ENCODE peak calls at places on chromosome 1, in six cellular contexts. One of them, this sample, is unnamed.

GRCh38 chr1:1841575-1841991 is 49.3 kb downstream of the GNB1 start:
- DNase-seq in K562: no peak
- DNase-seq in H1: no peak
- DNase-seq in HepG2: no peak
- DNase-seq in GM12891: no peak
- DNase-seq in GM12878: no peak
- DNase-seq in this sample: no peak

GRCh38 chr1:112318698-112319370 is 77.2 kb upstream of the CTTNBP2NL start:
- DNase-seq in K562: no peak
- DNase-seq in H1: no peak
- DNase-seq in HepG2: no peak
- DNase-seq in GM12891: no peak
- DNase-seq in GM12878: no peak
- DNase-seq in this sample: no peak

GRCh38 chr1:156936721-156937220 is 16.3 kb downstream of the LRRC71 start:
- DNase-seq in K562: no peak
- DNase-seq in H1: no peak
- DNase-seq in HepG2: no peak
- DNase-seq in GM12891: no peak
- DNase-seq in GM12878: no peak
- DNase-seq in this sample: no peak

GRCh38 chr1:20533635-20534034 is 18.7 kb upstream of the FAM43B start:
- DNase-seq in K562: no peak
- DNase-seq in H1: no peak
- DNase-seq in HepG2: no peak
- DNase-seq in GM12891: no peak
- DNase-seq in GM12878: no peak
- DNase-seq in this sample: no peak

GRCh38 chr1:202765726-202766125 is 42.5 kb downstream of the KDM5B start:
- DNase-seq in K562: no peak
- DNase-seq in H1: no peak
- DNase-seq in HepG2: no peak
- DNase-seq in GM12891: no peak
- DNase-seq in GM12878: no peak
- DNase-seq in this sample: no peak

GRCh38 chr1:202214089-202214843 is 20.7 kb downstream of the LGR6 start:
- DNase-seq in K562: no peak
- DNase-seq in H1: peak; percentile 74
- DNase-seq in HepG2: no peak
- DNase-seq in GM12891: no peak
- DNase-seq in GM12878: no peak
- DNase-seq in this sample: no peak

GRCh38 chr1:227910506-227910905 is 37.2 kb downstream of the WNT9A start:
- DNase-seq in K562: no peak
- DNase-seq in H1: no peak
- DNase-seq in HepG2: no peak
- DNase-seq in GM12891: no peak
- DNase-seq in GM12878: no peak
- DNase-seq in this sample: no peak

GRCh38 chr1:52635321-52636089 is 2.5 kb downstream of the SHISAL2A start:
- DNase-seq in K562: peak; percentile 4
- DNase-seq in H1: no peak
- DNase-seq in HepG2: no peak
- DNase-seq in GM12891: no peak
- DNase-seq in GM12878: no peak
- DNase-seq in this sample: no peak

GRCh38 chr1:61790837-61791236 is 48.6 kb downstream of the PATJ start:
- DNase-seq in K562: no peak
- DNase-seq in H1: no peak
- DNase-seq in HepG2: no peak
- DNase-seq in GM12891: no peak
- DNase-seq in GM12878: no peak
- DNase-seq in this sample: no peak

GRCh38 chr1:203172184-203173115 is 3.2 kb downstream of the MYBPH start:
- DNase-seq in K562: peak; percentile 85
- DNase-seq in H1: peak; percentile 92
- DNase-seq in HepG2: peak; percentile 37
- DNase-seq in GM12891: peak; percentile 84
- DNase-seq in GM12878: no peak
- DNase-seq in this sample: peak; percentile 82

GRCh38 chr1:89578151-89578550 is 53.5 kb downstream of the LRRC8B start:
- DNase-seq in K562: no peak
- DNase-seq in H1: no peak
- DNase-seq in HepG2: no peak
- DNase-seq in GM12891: no peak
- DNase-seq in GM12878: no peak
- DNase-seq in this sample: no peak

GRCh38 chr1:170239445-170239844 is 93.7 kb downstream of the NTMT2 start:
- DNase-seq in K562: no peak
- DNase-seq in H1: no peak
- DNase-seq in HepG2: no peak
- DNase-seq in GM12891: no peak
- DNase-seq in GM12878: no peak
- DNase-seq in this sample: no peak

GRCh38 chr1:15212216-15212988 is 34.6 kb upstream of the FHAD1 start:
- DNase-seq in K562: no peak
- DNase-seq in H1: no peak
- DNase-seq in HepG2: no peak
- DNase-seq in GM12891: no peak
- DNase-seq in GM12878: no peak
- DNase-seq in this sample: no peak

GRCh38 chr1:155860939-155861496 is 1.7 kb downstream of the SYT11 start:
- DNase-seq in K562: no peak
- DNase-seq in H1: no peak
- DNase-seq in HepG2: no peak
- DNase-seq in GM12891: no peak
- DNase-seq in GM12878: no peak
- DNase-seq in this sample: no peak

DNA sequence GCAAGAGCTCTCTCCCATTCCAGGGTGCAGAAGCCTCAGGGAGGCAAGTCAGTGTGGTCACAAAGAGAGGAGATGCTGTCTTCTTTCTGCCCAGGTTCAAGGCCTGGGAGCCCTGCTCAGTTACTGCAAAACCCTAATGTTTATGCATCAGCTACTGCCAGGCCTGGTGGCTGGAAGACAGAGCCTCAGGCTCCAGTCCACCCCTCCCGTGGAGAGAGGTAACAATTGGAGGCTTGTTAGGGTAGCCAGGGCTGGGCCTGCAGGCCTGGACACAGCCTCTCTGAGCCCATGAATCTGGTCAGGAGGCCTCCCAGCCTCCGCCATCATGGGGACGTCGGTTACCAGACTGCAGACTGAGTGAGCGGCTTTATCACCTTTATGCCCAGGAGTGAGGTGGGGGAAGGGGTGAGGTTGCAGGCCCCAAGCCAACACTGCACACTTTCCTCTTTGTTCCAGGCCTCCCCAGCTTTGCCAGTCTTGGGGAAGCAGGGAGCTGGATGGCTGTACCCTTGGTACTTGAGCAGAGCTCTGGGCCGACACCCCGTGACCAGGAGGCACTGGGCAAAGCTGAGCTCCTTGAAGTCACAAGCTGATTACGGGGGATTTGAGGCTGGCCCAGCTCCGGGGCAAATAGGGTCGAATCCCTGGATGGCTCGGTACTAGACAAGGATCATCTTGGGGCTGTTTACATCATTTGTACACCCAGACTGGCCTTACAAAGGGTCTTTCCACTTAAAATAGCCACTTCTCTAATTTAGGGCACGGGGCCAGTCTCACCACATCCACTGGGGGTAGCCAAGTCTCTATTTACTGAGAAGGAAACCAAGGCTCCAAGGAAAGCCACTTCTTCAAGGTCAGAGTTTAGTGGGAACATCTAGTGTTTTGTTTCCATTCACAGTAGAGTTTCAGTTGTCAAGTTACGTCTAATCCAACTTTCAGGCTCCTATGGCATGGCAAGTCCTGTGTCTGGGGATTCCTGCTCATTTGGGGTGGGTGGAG is 5.2 kb downstream of the SLC2A1 start:
- DNase-seq in K562: no peak
- DNase-seq in H1: no peak
- DNase-seq in HepG2: no peak
- DNase-seq in GM12891: no peak
- DNase-seq in GM12878: no peak
- DNase-seq in this sample: no peak
- TF ChIP-seq TAF1 in K562: no peak
- TF ChIP-seq TAF1 in H1: no peak
- TF ChIP-seq TAF1 in HepG2: no peak
- TF ChIP-seq TAF1 in GM12891: no peak
- TF ChIP-seq TAF1 in GM12878: no peak
- TF ChIP-seq TAF1 in this sample: no peak

GRCh38 chr1:216945506-216946080 is 222.4 kb upstream of the ESRRG start:
- DNase-seq in K562: no peak
- DNase-seq in H1: no peak
- DNase-seq in HepG2: no peak
- DNase-seq in GM12891: no peak
- DNase-seq in GM12878: no peak
- DNase-seq in this sample: no peak

DNA sequence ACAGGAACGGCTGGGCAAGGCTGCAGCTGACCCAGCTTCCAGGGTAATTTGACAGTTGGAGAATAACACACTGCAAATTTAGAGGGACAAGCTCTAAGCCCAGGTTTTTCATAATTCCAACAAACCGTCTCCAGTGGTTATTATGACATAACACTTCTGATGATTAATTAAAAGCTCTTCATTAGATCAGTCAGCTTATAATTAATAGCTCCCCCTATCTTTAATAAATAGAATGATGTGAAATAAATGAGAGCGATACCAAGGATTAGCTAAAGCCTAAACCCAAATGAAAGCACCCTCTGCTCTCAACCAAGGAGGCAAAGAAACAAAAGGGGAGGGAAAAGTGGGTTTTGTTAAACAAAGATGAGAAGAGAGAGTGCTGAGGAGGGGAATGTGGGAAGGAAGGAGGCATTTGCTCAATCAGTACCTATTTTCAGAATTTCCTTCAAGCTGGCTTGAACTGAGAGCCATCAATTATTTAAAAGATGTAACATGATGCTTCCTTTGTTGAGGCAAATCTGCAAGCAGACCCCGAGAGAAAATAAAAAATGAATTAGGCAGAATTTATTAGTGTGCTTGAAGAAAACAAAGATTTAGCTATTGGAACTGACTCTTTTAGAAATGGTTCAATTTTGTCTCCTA is 221.8 kb upstream of the ESRRG start:
- DNase-seq in K562: no peak
- DNase-seq in H1: no peak
- DNase-seq in HepG2: no peak
- DNase-seq in GM12891: no peak
- DNase-seq in GM12878: no peak
- DNase-seq in this sample: no peak
- TF ChIP-seq POLR2AphosphoS5 in K562: no peak
- TF ChIP-seq POLR2AphosphoS5 in H1: no peak
- TF ChIP-seq POLR2AphosphoS5 in HepG2: no peak
- TF ChIP-seq POLR2AphosphoS5 in GM12891: no peak
- TF ChIP-seq POLR2AphosphoS5 in GM12878: no peak
- TF ChIP-seq POLR2AphosphoS5 in this sample: no peak

GRCh38 chr1:45584351-45585109 is 689 bp downstream of the NASP start:
- DNase-seq in K562: peak; percentile 97
- DNase-seq in H1: peak; percentile 94
- DNase-seq in HepG2: peak; percentile 85
- DNase-seq in GM12891: peak; percentile 66
- DNase-seq in GM12878: peak; percentile 51
- DNase-seq in this sample: peak; percentile 71
- TF ChIP-seq POLR2A in K562: no peak
- TF ChIP-seq POLR2A in H1: peak; percentile 91
- TF ChIP-seq POLR2A in HepG2: peak; percentile 31
- TF ChIP-seq POLR2A in GM12891: no peak
- TF ChIP-seq POLR2A in GM12878: peak; percentile 17
- TF ChIP-seq POLR2A in this sample: no peak

GRCh38 chr1:211831558-211832323 is 1.2 kb upstream of the LPGAT1 start:
- DNase-seq in K562: no peak
- DNase-seq in H1: no peak
- DNase-seq in HepG2: no peak
- DNase-seq in GM12891: no peak
- DNase-seq in GM12878: no peak
- DNase-seq in this sample: no peak

GRCh38 chr1:211830330-211831142 is at the start of gene LPGAT1:
- DNase-seq in K562: peak; percentile 91
- DNase-seq in H1: peak; percentile 90
- DNase-seq in HepG2: peak; percentile 24
- DNase-seq in GM12891: peak; percentile 70
- DNase-seq in GM12878: no peak
- DNase-seq in this sample: peak; percentile 60

GRCh38 chr1:211829343-211830054 is 1.1 kb downstream of the LPGAT1 start:
- DNase-seq in K562: peak; percentile 55
- DNase-seq in H1: peak; percentile 58
- DNase-seq in HepG2: peak; percentile 82
- DNase-seq in GM12891: no peak
- DNase-seq in GM12878: no peak
- DNase-seq in this sample: no peak

GRCh38 chr1:211828584-211829342 is 1.8 kb downstream of the LPGAT1 start:
- DNase-seq in K562: no peak
- DNase-seq in H1: peak; percentile 43
- DNase-seq in HepG2: peak; percentile 5
- DNase-seq in GM12891: no peak
- DNase-seq in GM12878: no peak
- DNase-seq in this sample: no peak

GRCh38 chr1:211830055-211830329 is 571 bp downstream of the LPGAT1 start:
- DNase-seq in K562: no peak
- DNase-seq in H1: peak; percentile 66
- DNase-seq in HepG2: no peak
- DNase-seq in GM12891: no peak
- DNase-seq in GM12878: no peak
- DNase-seq in this sample: no peak
- TF ChIP-seq TAF1 in K562: no peak
- TF ChIP-seq TAF1 in H1: no peak
- TF ChIP-seq TAF1 in HepG2: no peak
- TF ChIP-seq TAF1 in GM12891: no peak
- TF ChIP-seq TAF1 in GM12878: peak; percentile 7
- TF ChIP-seq TAF1 in this sample: no peak

DNA sequence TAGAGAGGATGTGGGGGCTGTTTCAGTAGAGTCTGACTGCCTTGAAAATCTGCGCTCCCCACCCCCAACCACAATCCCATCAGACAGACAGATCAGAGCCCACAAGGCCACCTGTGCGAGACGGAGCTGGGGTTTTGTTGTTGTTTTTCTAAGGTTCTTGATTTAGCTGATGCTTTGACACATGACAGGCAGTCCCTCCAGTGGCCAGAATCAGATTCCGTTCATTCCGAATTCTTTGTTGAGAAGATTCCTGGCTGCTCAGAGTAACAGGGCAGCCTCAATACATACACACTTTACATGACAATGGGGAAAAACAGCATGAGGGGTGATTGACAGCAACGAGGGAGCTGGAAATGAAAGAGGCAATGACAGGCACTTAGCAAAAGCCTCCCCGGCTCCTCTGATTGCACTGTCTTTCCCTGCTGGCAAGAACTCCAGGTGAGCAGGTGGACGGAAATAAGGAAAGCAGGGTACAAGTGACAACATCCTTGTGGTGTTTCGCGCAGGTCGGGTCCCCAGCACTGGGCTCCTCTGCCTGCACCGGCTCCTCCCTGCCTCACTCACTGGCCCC is 148.8 kb downstream of the PGBD5 start:
- DNase-seq in K562: no peak
- DNase-seq in H1: peak; percentile 74
- DNase-seq in HepG2: no peak
- DNase-seq in GM12891: no peak
- DNase-seq in GM12878: no peak
- DNase-seq in this sample: no peak
- TF ChIP-seq POLR2AphosphoS5 in K562: no peak
- TF ChIP-seq POLR2AphosphoS5 in H1: no peak
- TF ChIP-seq POLR2AphosphoS5 in HepG2: no peak
- TF ChIP-seq POLR2AphosphoS5 in GM12891: no peak
- TF ChIP-seq POLR2AphosphoS5 in GM12878: no peak
- TF ChIP-seq POLR2AphosphoS5 in this sample: no peak

This sample was measured in GM12892.